ENCODE peak calls at places on chromosome 22, in ten cellular contexts. Y is Peyer's patch; V is right lobe of liver; S is PC-3; H is left lung; D is hepatocyte; Q is heart left ventricle; E is A549; O is CD8-positive, alpha-beta T cell; I is uterus. F is an unnamed sample. For H3K4me1, the result is how much of the 10 kb centered on the place peaks cover.

GRCh38 chr22:33393432-33393831 is 335.3 kb upstream of the SYN3 start:
- DNase-seq in D (no peak), Q (no peak), Y (no peak), I (no peak), E (no peak), S (no peak), V (peak), H (no peak), O (no peak), F (no peak)

GRCh38 chr22:42434283-42434682 is 2.1 kb upstream of the NFAM1 start:
- DNase-seq in H (no peak), E (no peak), Q (no peak), S (no peak), Y (no peak), I (no peak), D (no peak), O (no peak), V (no peak), F (no peak)

GRCh38 chr22:21771631-21771976 is 36.0 kb upstream of the YPEL1 start:
- DNase-seq in S (no peak), D (no peak), V (no peak), E (no peak), Y (peak), Q (no peak), O (no peak), H (no peak), I (no peak), F (no peak)

GRCh38 chr22:16914006-16914405 is 88.8 kb upstream of the XKR3 start:
- DNase-seq in V (no peak), H (no peak), E (no peak), D (no peak), I (no peak), O (no peak), Q (peak), S (no peak), Y (no peak), F (no peak)

GRCh38 chr22:28072066-28072465 is 153.0 kb upstream of the PITPNB start:
- DNase-seq in I (no peak), Y (no peak), E (no peak), V (no peak), Q (no peak), O (no peak), H (no peak), D (no peak), S (peak), F (no peak)

GRCh38 chr22:44663256-44663999 is 38.6 kb upstream of the PRR5 start:
- DNase-seq in H (no peak), Y (no peak), I (no peak), Q (no peak), D (no peak), E (no peak), V (peak), O (no peak), S (no peak), F (no peak)

GRCh38 chr22:26707090-26707489 is 49.7 kb downstream of the MIAT start:
- DNase-seq in I (no peak), D (no peak), V (no peak), Q (no peak), Y (no peak), O (no peak), S (no peak), H (no peak), E (no peak), F (no peak)

GRCh38 chr22:43526117-43526655 is 114.4 kb downstream of the MPPED1 start:
- DNase-seq in D (no peak), V (no peak), E (no peak), I (no peak), S (no peak), O (no peak), Y (no peak), H (no peak), Q (no peak), F (no peak)

DNA sequence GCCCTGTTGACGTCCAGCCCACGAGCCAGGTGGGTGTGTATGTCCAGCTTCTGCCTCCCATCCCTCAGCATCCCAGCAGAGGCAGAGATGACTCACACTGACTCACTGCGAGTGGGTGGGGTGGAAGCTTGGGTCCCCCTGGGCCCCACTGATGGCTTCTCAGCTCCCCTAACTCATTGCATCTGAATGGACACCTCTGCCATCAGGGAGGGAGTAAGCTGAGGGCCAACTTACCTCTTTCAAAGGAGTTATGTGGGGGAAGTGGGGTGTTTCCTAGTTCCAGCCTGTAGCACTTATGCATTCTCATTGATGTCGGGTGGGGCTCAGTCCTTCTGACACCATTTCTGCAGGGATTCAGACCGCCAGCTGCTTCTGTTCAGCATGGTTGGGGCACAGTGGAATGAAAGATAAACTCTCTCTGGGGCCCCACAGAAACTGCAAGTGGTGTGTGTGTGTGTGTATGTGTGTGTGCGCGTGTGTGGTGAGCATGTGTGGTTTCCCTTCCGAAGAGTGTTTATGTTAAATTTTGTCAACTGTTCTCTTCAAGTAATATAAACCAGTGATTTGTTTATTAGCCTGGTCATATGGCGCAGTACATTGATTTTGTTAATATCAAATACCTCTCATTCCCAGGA is 1425.9 kb downstream of the TBC1D22A start:
- DNase-seq in Y (no peak), Q (no peak), S (peak), V (no peak), O (no peak), H (peak), D (peak), I (no peak), E (peak), F (no peak)
- H3K4me3 ChIP-seq in Y (no peak), Q (no peak), S (no peak), V (no peak), O (no peak), H (no peak), D (no peak), I (no peak), E (no peak), F (no peak)

DNA sequence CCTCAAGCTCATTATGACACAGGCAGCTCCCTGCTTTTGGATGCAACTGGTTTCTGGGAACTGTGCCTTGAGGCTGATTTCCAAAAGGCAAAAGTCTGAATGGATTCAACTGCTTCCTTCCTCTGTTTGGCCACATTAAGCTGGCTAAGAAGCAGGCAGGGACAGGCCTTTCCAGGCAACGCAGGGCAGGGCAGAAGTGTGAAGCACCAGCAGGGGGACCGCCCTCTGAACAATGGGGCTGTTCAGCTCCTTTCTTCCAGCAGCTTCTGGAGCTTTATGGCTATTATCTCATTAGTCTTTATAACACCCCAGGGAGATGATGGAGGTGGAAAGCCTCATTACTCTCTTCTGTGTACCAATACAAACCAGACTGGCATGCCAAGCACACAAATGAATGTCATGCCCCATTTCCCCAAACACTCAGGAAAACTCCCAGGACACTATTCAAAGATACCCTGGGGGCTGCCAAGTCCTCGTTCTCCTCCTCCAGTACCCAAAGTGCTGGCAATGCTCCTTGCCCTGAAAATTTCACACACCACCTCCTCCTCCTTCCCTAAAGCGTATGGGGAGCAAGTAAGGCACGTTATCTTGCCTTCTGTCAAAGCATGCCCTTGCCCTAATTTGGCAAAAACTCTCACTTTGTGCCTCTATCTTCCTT is 21.3 kb downstream of the MORC2 start:
- DNase-seq in Y (no peak), E (no peak), H (no peak), I (no peak), Q (no peak), S (no peak), D (peak), O (no peak), V (peak), F (no peak)
- TF ChIP-seq CTCF in Y (peak), E (no peak), H (no peak), I (no peak), Q (no peak), S (no peak), D (no peak), O (no peak), V (no peak), F (no peak)

GRCh38 chr22:37244114-37244921 is at the start of gene RAC2:
- DNase-seq in H (peak), E (no peak), Q (peak), O (peak), I (peak), V (peak), D (peak), S (peak), Y (peak), F (peak)

GRCh38 chr22:37244922-37245722 is 1.1 kb upstream of the RAC2 start:
- DNase-seq in S (no peak), Q (no peak), D (no peak), I (no peak), O (no peak), Y (peak), E (no peak), H (peak), V (no peak), F (no peak)

GRCh38 chr22:37242395-37242918 is 1.6 kb downstream of the RAC2 start:
- DNase-seq in D (peak), E (no peak), Y (peak), H (peak), I (no peak), V (peak), Q (peak), S (peak), O (peak), F (peak)

GRCh38 chr22:37241351-37242142 is 2.5 kb downstream of the RAC2 start:
- DNase-seq in V (no peak), O (peak), D (no peak), H (peak), S (no peak), Q (no peak), Y (peak), E (no peak), I (no peak), F (peak)

DNA sequence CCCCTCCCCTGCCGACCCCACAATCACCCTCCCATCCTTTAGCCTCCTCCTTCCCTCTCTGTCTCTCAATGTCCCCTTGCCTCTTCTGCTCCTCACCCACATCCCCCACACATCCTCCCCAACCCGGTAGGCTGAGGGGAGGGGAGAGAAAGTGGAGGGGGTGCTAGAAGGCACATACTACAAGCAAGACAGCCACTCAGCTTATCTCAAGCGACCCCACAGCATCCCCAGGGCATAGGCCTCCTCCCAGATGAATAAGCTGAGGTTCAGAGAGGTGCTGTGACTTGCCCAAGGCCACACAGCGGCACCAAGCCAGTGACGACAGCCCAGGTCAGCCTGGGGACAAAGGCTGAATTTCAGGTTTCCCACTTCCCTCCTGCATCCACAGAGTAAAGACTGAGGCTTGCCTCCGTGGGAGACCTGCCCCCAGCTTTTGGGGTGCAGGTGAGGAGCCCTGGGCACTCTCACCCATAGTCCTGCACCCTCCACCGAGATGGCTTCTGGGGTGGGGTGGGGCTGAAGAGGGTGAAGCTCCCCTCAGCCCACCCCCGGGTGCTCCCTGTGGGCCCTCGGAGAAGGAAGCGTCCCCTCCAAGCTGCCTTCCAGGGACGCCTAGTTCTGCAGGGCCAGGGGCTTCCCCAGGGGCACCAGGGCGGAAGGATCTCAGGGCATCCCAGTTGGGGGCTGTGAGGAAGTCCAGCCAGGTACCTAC is 511 bp downstream of the RAC2 start:
- DNase-seq in D (no peak), H (peak), O (no peak), V (no peak), I (no peak), Q (no peak), S (no peak), Y (peak), E (no peak), F (peak)
- H3K4me1 ChIP-seq in D (under half), H (under half), O (half or more), V (under half), I (under half), Q (under half), S (under half), Y (under half), E (under half), F (under half)

GRCh38 chr22:46061124-46061410 is 84.1 kb upstream of the WNT7B start:
- DNase-seq in V (no peak), Q (no peak), E (no peak), I (no peak), D (no peak), O (no peak), Y (peak), H (no peak), S (no peak), F (peak)
- H3K4me3 ChIP-seq in V (peak), Q (peak), E (no peak), I (no peak), D (no peak), O (no peak), Y (no peak), H (no peak), S (no peak), F (no peak)

GRCh38 chr22:23750744-23751440 is at the start of gene ZNF70:
- DNase-seq in O (peak), E (peak), V (peak), D (peak), I (peak), S (peak), H (peak), Y (peak), Q (peak), F (peak)
- TF ChIP-seq CTCF in O (peak), E (peak), V (no peak), D (peak), I (no peak), S (no peak), H (no peak), Y (peak), Q (no peak), F (no peak)

DNA sequence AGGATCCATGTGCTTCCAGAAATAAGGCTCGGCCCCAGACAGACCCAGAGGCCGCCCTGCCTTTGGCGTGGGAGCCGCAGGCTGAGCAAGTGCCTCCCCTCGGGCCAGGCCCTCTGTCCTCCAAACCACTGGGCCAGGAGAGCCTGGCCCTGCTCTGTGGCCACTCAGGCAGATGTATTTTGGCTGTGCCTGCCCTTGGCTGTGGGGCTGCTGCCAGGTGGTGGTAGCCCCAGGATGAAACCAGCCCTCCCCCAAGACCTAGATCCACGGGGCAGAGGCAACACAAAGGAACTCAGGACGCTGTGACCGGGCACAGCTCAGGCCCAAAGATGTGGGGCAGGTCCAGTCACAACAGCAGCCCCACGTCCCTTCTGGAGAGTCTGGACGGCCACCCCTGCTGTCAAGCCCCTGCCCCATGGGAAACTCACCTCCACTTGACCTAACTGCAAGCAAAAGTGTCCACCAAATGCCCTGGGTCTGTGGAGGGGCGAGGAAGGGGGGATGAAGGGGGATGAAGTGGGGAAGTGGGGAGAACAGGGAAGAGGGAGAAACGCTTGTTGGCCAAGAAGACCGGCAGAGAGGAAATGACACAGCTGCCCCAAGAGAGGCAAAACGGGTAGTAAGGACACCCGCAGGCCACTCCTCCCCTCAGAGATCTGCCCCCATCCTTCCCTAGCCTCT is 23.9 kb downstream of the PISD start:
- DNase-seq in S (no peak), D (no peak), I (no peak), O (no peak), E (no peak), Y (peak), Q (no peak), H (peak), V (peak), F (peak)
- H3K4me1 ChIP-seq in S (under half), D (under half), I (under half), O (under half), E (under half), Y (under half), Q (under half), H (under half), V (under half), F (under half)

DNA sequence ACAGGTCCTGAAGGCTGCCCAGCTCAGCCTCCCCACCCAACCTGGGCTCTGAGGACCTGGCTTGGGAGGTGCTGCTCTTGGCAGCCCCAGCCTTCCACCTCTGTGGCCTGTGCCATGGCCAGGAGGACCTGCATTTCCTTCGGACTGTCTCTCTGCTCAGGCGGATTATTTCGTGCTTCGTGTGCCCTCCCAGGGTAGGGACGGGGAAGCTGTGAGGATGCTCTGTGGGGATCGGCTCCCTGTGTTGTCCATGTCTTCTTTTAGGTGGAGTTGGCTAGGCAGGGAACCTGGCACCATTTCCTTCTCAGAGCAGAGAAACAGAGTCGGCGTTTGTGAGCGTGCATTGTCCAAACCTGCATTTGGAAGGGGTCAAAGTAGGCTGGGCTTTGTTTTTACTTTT is 34.1 kb downstream of the BCR start:
- DNase-seq in S (no peak), O (no peak), Y (no peak), Q (peak), E (no peak), I (no peak), V (no peak), H (no peak), D (no peak), F (no peak)
- H3K4me3 ChIP-seq in S (no peak), O (no peak), Y (no peak), Q (no peak), E (no peak), I (no peak), V (no peak), H (no peak), D (no peak), F (no peak)

GRCh38 chr22:29306175-29306829 is at the start of gene GAS2L1:
- DNase-seq in I (peak), E (peak), Q (peak), H (peak), D (peak), Y (peak), O (peak), S (peak), V (peak), F (peak)
- TF ChIP-seq CTCF in I (peak), E (peak), Q (peak), H (peak), D (peak), Y (peak), O (no peak), S (peak), V (peak), F (peak)